ENCODE peak calls at places on chromosome 5, in four cellular contexts. H, N, P and T are unnamed samples.

GRCh38 chr5:172943283-172943841 is 15.9 kb upstream of the RPL26L1 start:
- DNase-seq in H (peak; percentile 80), N (no peak), P (peak; percentile 76), T (no peak)

GRCh38 chr5:94094793-94095441 is 353.5 kb upstream of the POU5F2 start:
- DNase-seq in H (no peak), N (no peak), P (peak; percentile 74), T (no peak)

GRCh38 chr5:87127426-87127825 is 140.3 kb upstream of the RASA1 start:
- DNase-seq in H (peak; percentile 89), N (no peak), P (no peak), T (no peak)

GRCh38 chr5:167720676-167721260 is 570.7 kb upstream of the WWC1 start:
- DNase-seq in H (peak; percentile 83), N (no peak), P (no peak), T (no peak)

GRCh38 chr5:103232393-103232999 is 26.1 kb upstream of the MACIR start:
- DNase-seq in H (peak; percentile 55), N (no peak), P (peak; percentile 52), T (no peak)

GRCh38 chr5:31639488-31640011 is 619 bp downstream of the PDZD2 start:
- DNase-seq in H (no peak), N (peak; percentile 73), P (no peak), T (no peak)

GRCh38 chr5:111385970-111386831 is 126.1 kb downstream of the STARD4 start:
- DNase-seq in H (no peak), N (no peak), P (no peak), T (no peak)

GRCh38 chr5:17951392-17952169 is 317.3 kb downstream of the TAF11L14 start:
- DNase-seq in H (no peak), N (peak; percentile 75), P (no peak), T (no peak)

GRCh38 chr5:88666761-88667186 is 216.2 kb downstream of the MEF2C start:
- DNase-seq in H (peak; percentile 15), N (no peak), P (no peak), T (no peak)

GRCh38 chr5:50727149-50727496 is 60.7 kb downstream of the PARP8 start:
- DNase-seq in H (no peak), N (no peak), P (no peak), T (no peak)

GRCh38 chr5:103371046-103371603 is 112.6 kb downstream of the MACIR start:
- DNase-seq in H (peak; percentile 33), N (no peak), P (no peak), T (no peak)

GRCh38 chr5:6759401-6759800 is 46.2 kb downstream of the TENT4A start:
- DNase-seq in H (no peak), N (no peak), P (peak; percentile 62), T (no peak)

GRCh38 chr5:15992918-15993317 is 186.7 kb downstream of the MARCHF11 start:
- DNase-seq in H (peak; percentile 72), N (no peak), P (no peak), T (no peak)
- TF ChIP-seq CHD1 in H (no peak), N (no peak), P (no peak), T (no peak)

GRCh38 chr5:151085517-151086031 is 4.7 kb upstream of the TNIP1 start:
- DNase-seq in H (peak; percentile 44), N (no peak), P (no peak), T (no peak)
- TF ChIP-seq CHD1 in H (no peak), N (no peak), P (no peak), T (no peak)

DNA sequence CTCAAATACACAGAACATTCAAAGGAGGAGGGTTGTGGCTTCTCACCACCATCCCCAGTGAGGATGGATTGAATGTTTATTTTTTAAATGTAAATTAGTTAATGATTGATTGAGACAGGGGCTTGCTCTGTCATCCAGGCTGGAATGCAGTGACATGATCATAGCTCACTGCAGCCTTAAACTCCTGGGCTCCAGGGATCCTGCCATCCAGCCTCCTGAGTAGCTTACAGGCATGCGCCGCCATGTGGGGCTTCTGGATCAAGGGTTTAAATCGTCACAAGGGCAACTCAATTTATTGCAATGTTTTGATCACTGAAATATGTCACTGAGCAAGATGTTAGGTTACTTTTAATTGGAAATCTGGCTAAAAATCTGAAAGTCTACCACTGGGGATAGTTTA is 55.5 kb upstream of the CARTPT start:
- DNase-seq in H (no peak), N (no peak), P (no peak), T (no peak)
- TF ChIP-seq CHD1 in H (no peak), N (no peak), P (no peak), T (no peak)

GRCh38 chr5:176533894-176534611 is 3.1 kb downstream of the RNF44 start:
- DNase-seq in H (peak; percentile 36), N (no peak), P (no peak), T (no peak)
- TF ChIP-seq CHD1 in H (no peak), N (no peak), P (no peak), T (no peak)

GRCh38 chr5:38613475-38613874 is 57.0 kb upstream of the LIFR start:
- DNase-seq in H (no peak), N (no peak), P (no peak), T (no peak)

GRCh38 chr5:38618154-38618553 is 61.7 kb upstream of the LIFR start:
- DNase-seq in H (no peak), N (no peak), P (no peak), T (no peak)

GRCh38 chr5:38616061-38616460 is 59.6 kb upstream of the LIFR start:
- DNase-seq in H (no peak), N (no peak), P (no peak), T (no peak)

GRCh38 chr5:38613992-38614836 is 57.8 kb upstream of the LIFR start:
- DNase-seq in H (no peak), N (no peak), P (no peak), T (no peak)

DNA sequence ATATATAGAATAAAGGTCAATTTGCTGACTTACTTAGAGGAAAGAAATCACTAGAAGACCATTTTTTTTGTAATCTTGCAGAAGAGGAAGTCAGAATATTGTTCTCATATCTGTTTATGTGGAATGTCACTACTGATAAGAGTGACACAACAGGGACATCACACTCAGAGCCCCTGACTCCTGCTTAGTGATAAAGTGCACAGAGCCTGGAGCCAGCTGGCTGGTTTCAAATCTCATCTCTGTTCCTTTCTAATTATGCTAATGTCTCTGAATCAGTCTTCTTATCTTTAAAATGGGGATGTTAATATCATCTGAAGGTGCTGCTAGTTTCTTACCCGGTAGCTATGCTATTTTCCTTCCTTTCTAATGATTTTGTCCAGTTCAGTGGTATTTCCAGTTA is 58.6 kb upstream of the LIFR start:
- DNase-seq in H (no peak), N (no peak), P (no peak), T (no peak)
- TF ChIP-seq CHD1 in H (no peak), N (no peak), P (no peak), T (no peak)

DNA sequence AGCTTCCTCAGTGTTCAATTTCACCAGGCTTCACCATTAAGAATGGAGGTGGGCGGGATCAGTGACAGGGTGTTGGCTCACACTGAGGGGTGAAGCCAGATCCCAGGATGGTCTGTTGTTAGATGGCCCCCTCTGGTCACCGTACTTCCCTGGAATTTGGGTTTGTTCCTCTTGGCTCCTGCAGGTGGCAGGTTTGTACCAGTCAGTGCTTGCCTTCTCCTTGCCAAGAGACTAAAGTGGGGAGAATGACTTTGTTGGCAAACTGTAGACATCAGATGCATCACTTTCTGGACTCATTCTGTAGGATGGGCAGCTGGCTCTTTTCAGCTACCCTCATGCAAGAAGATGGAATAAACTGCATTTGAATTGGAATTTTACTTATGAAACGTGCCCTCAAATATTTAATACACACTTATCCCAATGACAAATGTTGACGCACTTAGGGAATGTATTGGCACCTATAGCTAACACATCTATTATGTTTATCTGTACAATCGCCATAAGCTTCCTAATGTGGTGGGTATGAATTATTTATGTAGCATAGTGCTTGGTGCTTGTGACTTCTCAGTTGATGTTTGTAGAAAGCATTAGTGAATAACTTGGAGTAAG is 31.4 kb upstream of the ANKRD55 start:
- DNase-seq in H (peak; percentile 54), N (peak; percentile 67), P (peak; percentile 62), T (no peak)
- TF ChIP-seq CHD1 in H (no peak), N (no peak), P (no peak), T (no peak)